ENCODE peak calls at places on chromosomes 2 and 18, in four cellular contexts. M is GM12878, R is K562, V is HepG2. X is an unnamed sample.

GRCh38 chr2:194166818-194167217 is 1490.2 kb upstream of the SLC39A10 start:
- DNase-seq in V (peak; percentile 39), M (no peak), R (no peak), X (peak; percentile 62)

GRCh38 chr2:180359522-180360282 is 352.6 kb upstream of the CWC22 start:
- DNase-seq in V (no peak), M (peak; percentile 64), R (no peak), X (peak; percentile 10)

GRCh38 chr2:7785700-7786099 is 868.5 kb downstream of the RNF144A start:
- DNase-seq in R (no peak), V (no peak), M (no peak), X (no peak)

GRCh38 chr2:240429872-240430491 is 5.5 kb upstream of the GPC1 start:
- DNase-seq in R (no peak), M (no peak), V (peak; percentile 45), X (no peak)

GRCh38 chr2:38462121-38462634 is 85.1 kb upstream of the ATL2 start:
- DNase-seq in V (no peak), R (peak; percentile 62), M (no peak), X (no peak)

GRCh38 chr2:79180092-79180491 is 20.5 kb upstream of the REG3A start:
- DNase-seq in M (no peak), V (no peak), R (no peak), X (peak; percentile 30)

GRCh38 chr2:66547887-66548286 is 113.0 kb downstream of the MEIS1 start:
- DNase-seq in M (no peak), V (no peak), R (no peak), X (no peak)

GRCh38 chr2:173136067-173136466 is 60.4 kb downstream of the MAP3K20 start:
- DNase-seq in R (no peak), V (no peak), M (no peak), X (no peak)

GRCh38 chr18:79395761-79396404 is at the start of gene NFATC1:
- DNase-seq in R (peak; percentile 79), V (no peak), M (no peak), X (peak; percentile 78)

GRCh38 chr2:28193552-28194383 is 198.9 kb upstream of the FOSL2 start:
- DNase-seq in R (no peak), V (no peak), M (no peak), X (no peak)

GRCh38 chr2:205704101-205704741 is 21.9 kb downstream of the NRP2 start:
- DNase-seq in V (peak; percentile 65), M (no peak), R (no peak), X (no peak)

GRCh38 chr2:241558532-241559488 is at the start of gene BOK:
- DNase-seq in R (peak; percentile 53), V (peak; percentile 73), M (no peak), X (peak; percentile 96)

GRCh38 chr2:84894131-84894586 is 11.3 kb upstream of the TMSB10 start:
- DNase-seq in M (no peak), R (no peak), V (no peak), X (peak; percentile 62)

GRCh38 chr2:84858123-84858522 is 22.8 kb downstream of the TRABD2A start:
- DNase-seq in R (no peak), M (no peak), V (no peak), X (peak; percentile 74)

GRCh38 chr2:239912938-239913631 is 112.1 kb downstream of the NDUFA10 start:
- DNase-seq in M (no peak), V (no peak), R (no peak), X (no peak)

GRCh38 chr18:58416704-58417683 is 211.9 kb downstream of the ALPK2 start:
- DNase-seq in R (no peak), V (peak; percentile 70), M (no peak), X (no peak)

GRCh38 chr18:48313803-48314202 is 95.4 kb downstream of the ZBTB7C start:
- DNase-seq in M (no peak), R (no peak), V (no peak), X (no peak)

GRCh38 chr2:127575941-127576432 is 40.5 kb downstream of the MYO7B start:
- DNase-seq in V (no peak), M (no peak), R (no peak), X (no peak)

GRCh38 chr2:240399419-240400318 is 35.8 kb upstream of the GPC1 start:
- DNase-seq in M (no peak), V (no peak), R (no peak), X (no peak)

GRCh38 chr2:60260646-60261296 is 292.7 kb downstream of the BCL11A start:
- DNase-seq in V (no peak), R (no peak), M (no peak), X (no peak)

GRCh38 chr2:166388488-166389070 is 12.8 kb upstream of the SCN9A start:
- DNase-seq in V (no peak), R (no peak), M (no peak), X (no peak)

GRCh38 chr2:195026261-195026660 is 630.8 kb upstream of the SLC39A10 start:
- DNase-seq in R (no peak), M (no peak), V (no peak), X (no peak)

GRCh38 chr18:24022141-24022540 is 7.6 kb downstream of the TTC39C start:
- DNase-seq in V (no peak), M (no peak), R (no peak), X (no peak)

GRCh38 chr2:231342111-231342711 is 53.3 kb upstream of the B3GNT7 start:
- DNase-seq in R (no peak), M (no peak), V (no peak), X (peak; percentile 21)

GRCh38 chr2:74887445-74887951 is 53.6 kb downstream of the HK2 start:
- DNase-seq in R (no peak), M (no peak), V (no peak), X (no peak)

GRCh38 chr2:67295851-67296250 is 101.3 kb upstream of the ETAA1 start:
- DNase-seq in R (no peak), M (no peak), V (no peak), X (no peak)

GRCh38 chr2:63993871-63994270 is 25.4 kb downstream of the VPS54 start:
- DNase-seq in M (no peak), V (no peak), R (no peak), X (no peak)

GRCh38 chr2:239471011-239471792 is 70.4 kb upstream of the HDAC4 start:
- DNase-seq in R (no peak), V (no peak), M (no peak), X (no peak)

GRCh38 chr2:205683179-205683978 is 1.1 kb downstream of the NRP2 start:
- DNase-seq in M (no peak), R (no peak), V (no peak), X (no peak)

GRCh38 chr2:4618141-4618540 is 914.8 kb downstream of the DCDC2C start:
- DNase-seq in M (no peak), V (no peak), R (no peak), X (no peak)

DNA sequence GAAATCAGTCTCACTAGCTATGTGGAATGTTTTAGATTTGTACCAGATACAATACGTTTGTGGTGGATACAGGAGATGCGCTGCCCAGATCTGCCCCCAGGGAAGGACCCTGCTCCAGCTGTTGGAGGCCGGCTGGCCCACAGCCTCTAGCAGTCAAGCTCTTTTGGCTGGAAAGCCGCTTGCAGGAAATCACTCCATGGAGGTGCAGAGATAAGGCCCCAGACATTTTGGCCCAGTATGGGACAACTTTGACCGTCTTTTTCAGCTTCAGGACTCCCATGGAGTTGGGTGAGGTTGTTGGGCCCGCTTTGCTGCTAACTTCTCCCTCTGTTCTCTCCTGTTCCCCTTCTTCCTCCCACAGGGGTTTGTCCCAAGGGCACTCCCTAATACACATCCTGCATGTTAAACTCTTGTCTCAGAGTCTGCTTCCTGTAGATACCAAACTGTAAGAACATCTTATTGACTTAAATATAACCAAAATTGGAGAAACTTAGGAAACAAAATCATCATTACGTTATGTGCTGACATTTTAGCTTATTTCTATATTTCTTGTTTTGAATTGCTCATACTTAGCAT is 1.7 kb upstream of the QPCT start:
- DNase-seq in R (no peak), V (no peak), M (no peak), X (peak; percentile 26)
- TF ChIP-seq JUNB in R (no peak), V (no peak), M (no peak), X (no peak)

DNA sequence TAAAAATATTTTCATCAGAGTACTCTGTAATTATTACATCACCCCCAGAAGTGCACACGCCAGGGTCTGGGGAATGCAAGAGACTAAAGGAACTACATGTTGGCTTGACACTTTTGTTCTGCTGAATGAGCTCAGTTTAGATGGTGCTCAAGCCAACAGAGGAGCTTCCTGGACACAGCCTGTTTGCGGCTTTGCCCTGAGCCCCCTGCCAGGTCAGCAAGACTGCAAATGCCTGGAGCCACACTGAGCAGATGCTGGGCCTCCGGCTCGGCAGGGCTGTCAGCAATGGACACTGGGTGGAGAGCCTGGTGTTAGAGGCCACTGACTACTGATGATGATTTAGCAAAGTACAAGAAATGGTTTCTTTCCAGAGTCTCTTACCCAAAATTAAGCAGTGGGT is 31.9 kb downstream of the PTPN18 start:
- DNase-seq in M (no peak), R (no peak), V (no peak), X (no peak)
- H4K20me1 ChIP-seq in M (no peaks in the 10 kb centered on the region), R (no peaks in the 10 kb centered on the region), V (no peaks in the 10 kb centered on the region), X (no peaks in the 10 kb centered on the region)

GRCh38 chr2:208315081-208315788 is 49.2 kb downstream of the PIKFYVE start:
- DNase-seq in R (no peak), M (peak; percentile 73), V (no peak), X (no peak)
- TF ChIP-seq JUNB in R (no peak), M (no peak), V (no peak), X (no peak)

DNA sequence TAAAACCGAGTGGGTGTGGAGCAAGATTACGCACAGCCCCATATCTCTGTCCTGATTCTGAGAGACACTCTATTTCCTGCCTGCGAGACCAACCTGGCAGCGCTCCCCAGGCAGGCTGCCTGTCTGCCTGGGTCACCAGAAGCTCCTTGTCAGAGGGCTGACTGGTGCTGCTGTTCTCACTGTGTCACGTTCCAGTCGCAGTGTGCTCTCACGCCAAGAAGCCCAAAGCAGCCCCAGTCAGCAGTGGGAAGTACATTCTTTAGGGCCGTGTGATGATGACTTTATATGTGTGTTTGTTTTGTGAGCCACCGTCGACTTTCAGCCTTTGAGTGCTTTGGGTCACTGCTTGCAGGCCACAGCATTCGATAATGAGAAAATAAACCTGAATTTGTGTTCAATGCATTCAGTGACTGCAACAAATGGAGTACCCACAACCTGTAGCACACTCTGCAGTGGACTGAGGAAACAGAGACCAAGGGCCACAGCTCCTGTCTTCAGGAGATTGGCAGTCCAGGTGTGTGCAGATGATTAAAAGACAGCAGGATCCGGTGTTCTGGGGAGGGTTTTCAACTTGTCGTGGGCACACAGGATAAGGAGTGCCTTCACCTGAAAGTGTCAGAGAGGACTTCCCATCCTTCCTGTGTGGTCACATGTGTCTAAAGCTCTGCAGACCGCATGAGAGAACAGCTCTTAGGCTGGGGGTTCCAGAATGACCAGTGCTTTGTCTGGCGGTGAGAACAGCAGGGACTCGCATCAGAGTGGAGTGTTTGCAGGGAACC is 4.8 kb downstream of the TNFRSF11A start:
- DNase-seq in R (no peak), M (no peak), V (peak; percentile 52), X (peak; percentile 21)
- H4K20me1 ChIP-seq in R (peaks cover 3% of the 10 kb centered on the region), M (no peaks in the 10 kb centered on the region), V (no peaks in the 10 kb centered on the region), X (peaks cover 8% of the 10 kb centered on the region)

GRCh38 chr2:188269004-188269403 is 22.7 kb upstream of the GULP1 start:
- DNase-seq in M (no peak), V (no peak), R (no peak), X (no peak)
- TF ChIP-seq JUNB in M (no peak), V (no peak), R (no peak), X (no peak)

DNA sequence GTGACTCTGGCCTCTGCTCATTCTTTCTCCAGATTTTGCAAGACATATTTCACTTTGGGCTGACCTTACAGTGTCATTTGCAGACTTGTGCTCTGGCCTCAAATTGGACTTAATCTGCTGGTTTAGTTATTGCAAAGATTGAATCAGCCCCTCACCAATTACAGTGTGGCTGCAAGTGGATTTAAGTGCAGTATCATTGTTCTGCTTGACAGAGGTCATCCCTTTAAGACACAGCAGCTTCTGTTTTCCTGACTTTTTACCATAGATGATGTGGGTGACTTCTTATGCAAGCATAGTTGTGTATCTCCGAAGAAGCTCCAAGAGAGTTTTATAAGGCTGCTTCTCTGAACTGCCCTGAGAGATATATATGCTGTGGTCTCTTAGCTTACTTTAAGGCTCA is 3.4 kb downstream of the TRIB2 start:
- DNase-seq in R (no peak), M (no peak), V (no peak), X (no peak)
- H4K20me1 ChIP-seq in R (no peaks in the 10 kb centered on the region), M (peaks cover 3% of the 10 kb centered on the region), V (no peaks in the 10 kb centered on the region), X (peaks cover 33% of the 10 kb centered on the region)

X was measured in GM23338.